ENCODE peak calls at places on chromosomes 12 and 14, in five cellular contexts. Y is HepG2, H is transverse colon, J is K562, X is thyroid gland. M is an unnamed sample.

GRCh38 chr14:28767851-28768548 is 1.4 kb downstream of the FOXG1 start:
- DNase-seq in H (no peak), X (no peak), Y (no peak), J (peak; percentile 69), M (no peak)

GRCh38 chr14:35342160-35343010 is 50.2 kb downstream of the PSMA6 start:
- DNase-seq in Y (no peak), H (no peak), J (no peak), X (peak; percentile 77), M (no peak)

GRCh38 chr12:1186298-1186697 is 195.3 kb downstream of the ERC1 start:
- DNase-seq in H (no peak), X (no peak), Y (no peak), J (no peak), M (no peak)

GRCh38 chr14:103111297-103111981 is 11.8 kb upstream of the TNFAIP2 start:
- DNase-seq in X (no peak), H (no peak), Y (no peak), J (no peak), M (no peak)

GRCh38 chr14:84323963-84324362 is 1206.0 kb upstream of the FLRT2 start:
- DNase-seq in J (no peak), H (no peak), X (no peak), Y (no peak), M (no peak)

GRCh38 chr14:64095620-64096019 is 198.6 kb downstream of the ESR2 start:
- DNase-seq in X (no peak), J (no peak), Y (no peak), H (no peak), M (no peak)

GRCh38 chr12:67428431-67428830 is 159.3 kb downstream of the CAND1 start:
- DNase-seq in Y (peak; percentile 24), H (no peak), J (no peak), X (no peak), M (no peak)

GRCh38 chr12:6114476-6114870 is 10.0 kb downstream of the VWF start:
- DNase-seq in J (no peak), Y (no peak), H (no peak), X (peak; percentile 45), M (no peak)

GRCh38 chr12:93154753-93155475 is 222.8 kb upstream of the NUDT4 start:
- DNase-seq in X (no peak), J (no peak), Y (no peak), H (no peak), M (no peak)

GRCh38 chr12:68175566-68176033 is 16.1 kb upstream of the IFNG start:
- DNase-seq in X (no peak), J (no peak), H (peak; percentile 7), Y (no peak), M (no peak)

GRCh38 chr12:45637706-45638105 is 91.8 kb upstream of the ARID2 start:
- DNase-seq in H (no peak), J (no peak), Y (no peak), X (no peak), M (peak; percentile 7)

GRCh38 chr12:30484658-30485057 is 211.0 kb downstream of the IPO8 start:
- DNase-seq in H (no peak), Y (no peak), X (no peak), J (no peak), M (no peak)

GRCh38 chr12:3236345-3237153 is 159.4 kb downstream of the TSPAN9 start:
- DNase-seq in J (peak; percentile 49), H (peak; percentile 21), X (no peak), Y (peak; percentile 29), M (peak; percentile 78)

GRCh38 chr12:386651-387050 is 2.5 kb downstream of the KDM5A start:
- DNase-seq in J (no peak), X (no peak), Y (no peak), H (no peak), M (no peak)

GRCh38 chr14:32307881-32308582 is 21.1 kb upstream of the AKAP6 start:
- DNase-seq in J (no peak), X (no peak), Y (peak; percentile 77), H (peak; percentile 62), M (no peak)

GRCh38 chr12:108090107-108090899 is 38.8 kb upstream of the WSCD2 start:
- DNase-seq in X (no peak), H (no peak), J (peak; percentile 48), Y (no peak), M (no peak)

GRCh38 chr12:93832126-93832525 is 155.0 kb downstream of the CRADD start:
- DNase-seq in J (no peak), X (no peak), Y (no peak), H (no peak), M (no peak)

GRCh38 chr14:38808734-38809455 is 294.1 kb downstream of the SEC23A start:
- DNase-seq in H (peak; percentile 86), J (peak; percentile 0), X (no peak), Y (peak; percentile 21), M (no peak)

GRCh38 chr12:4027412-4027811 is 154.2 kb upstream of the PARP11 start:
- DNase-seq in Y (peak; percentile 48), J (no peak), H (no peak), X (peak; percentile 25), M (no peak)

GRCh38 chr14:92866181-92866752 is 56.7 kb upstream of the CHGA start:
- DNase-seq in X (peak; percentile 19), J (no peak), Y (no peak), H (no peak), M (no peak)

GRCh38 chr14:68239988-68240387 is 420.4 kb downstream of the RAD51B start:
- DNase-seq in H (peak; percentile 50), J (no peak), X (no peak), Y (no peak), M (no peak)

GRCh38 chr12:103929909-103930786 is at the start of gene HSP90B1:
- DNase-seq in Y (peak; percentile 100), H (peak; percentile 100), J (peak; percentile 100), X (peak; percentile 100), M (peak; percentile 92)

GRCh38 chr12:103928736-103929050 is 1.5 kb upstream of the HSP90B1 start:
- DNase-seq in X (peak; percentile 9), J (no peak), H (peak; percentile 70), Y (no peak), M (no peak)

GRCh38 chr12:103933237-103933636 is 3.0 kb downstream of the HSP90B1 start:
- DNase-seq in H (no peak), J (no peak), X (no peak), Y (no peak), M (no peak)

GRCh38 chr12:103930787-103931536 is 752 bp downstream of the HSP90B1 start:
- DNase-seq in X (peak; percentile 32), Y (peak; percentile 13), J (peak; percentile 50), H (peak; percentile 51), M (no peak)

GRCh38 chr12:103929051-103929908 is 930 bp upstream of the HSP90B1 start:
- DNase-seq in J (peak; percentile 92), Y (peak; percentile 87), H (peak; percentile 83), X (peak; percentile 85), M (peak; percentile 59)
- TF ChIP-seq POLR2A in J (peak; percentile 74), Y (peak; percentile 82), H (peak; percentile 68), X (peak; percentile 83), M (peak; percentile 37)

GRCh38 chr12:48352157-48352775 is 1.5 kb upstream of the ZNF641 start:
- DNase-seq in J (peak; percentile 88), H (no peak), X (no peak), Y (no peak), M (no peak)
- TF ChIP-seq POLR2A in J (no peak), H (no peak), X (no peak), Y (no peak), M (no peak)

GRCh38 chr14:72893636-72894322 is at the start of gene DPF3:
- DNase-seq in X (peak; percentile 96), Y (peak; percentile 89), J (peak; percentile 95), H (peak; percentile 98), M (peak; percentile 98)
- TF ChIP-seq POLR2A in X (peak; percentile 72), Y (no peak), J (no peak), H (no peak), M (peak; percentile 46)

DNA sequence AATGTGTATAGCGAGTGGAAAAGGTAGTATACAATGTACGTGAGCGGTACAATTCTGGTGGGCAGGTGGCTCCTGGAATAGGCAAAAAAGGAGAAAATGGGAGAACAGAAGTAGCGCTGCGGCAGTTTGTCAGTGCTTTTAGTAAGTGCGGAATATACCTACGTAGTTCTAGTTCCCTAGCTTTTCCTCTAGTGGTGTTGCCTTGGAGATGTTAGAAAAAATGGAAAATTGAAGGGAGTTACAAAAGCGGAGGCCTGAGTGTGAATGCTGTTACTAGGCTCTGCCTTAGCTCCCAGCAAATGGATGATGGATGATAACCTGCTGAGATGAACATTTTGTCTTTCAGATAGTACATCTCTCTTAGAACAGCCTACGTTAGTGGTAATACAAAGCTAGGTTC is 1.1 kb downstream of the TTC8 start:
- DNase-seq in J (no peak), H (no peak), X (no peak), Y (no peak), M (no peak)
- TF ChIP-seq POLR2A in J (no peak), H (no peak), X (no peak), Y (no peak), M (no peak)

GRCh38 chr14:85475113-85475512 is 54.8 kb upstream of the FLRT2 start:
- DNase-seq in H (no peak), X (no peak), Y (no peak), J (no peak), M (no peak)
- TF ChIP-seq POLR2A in H (no peak), X (no peak), Y (no peak), J (no peak), M (no peak)

DNA sequence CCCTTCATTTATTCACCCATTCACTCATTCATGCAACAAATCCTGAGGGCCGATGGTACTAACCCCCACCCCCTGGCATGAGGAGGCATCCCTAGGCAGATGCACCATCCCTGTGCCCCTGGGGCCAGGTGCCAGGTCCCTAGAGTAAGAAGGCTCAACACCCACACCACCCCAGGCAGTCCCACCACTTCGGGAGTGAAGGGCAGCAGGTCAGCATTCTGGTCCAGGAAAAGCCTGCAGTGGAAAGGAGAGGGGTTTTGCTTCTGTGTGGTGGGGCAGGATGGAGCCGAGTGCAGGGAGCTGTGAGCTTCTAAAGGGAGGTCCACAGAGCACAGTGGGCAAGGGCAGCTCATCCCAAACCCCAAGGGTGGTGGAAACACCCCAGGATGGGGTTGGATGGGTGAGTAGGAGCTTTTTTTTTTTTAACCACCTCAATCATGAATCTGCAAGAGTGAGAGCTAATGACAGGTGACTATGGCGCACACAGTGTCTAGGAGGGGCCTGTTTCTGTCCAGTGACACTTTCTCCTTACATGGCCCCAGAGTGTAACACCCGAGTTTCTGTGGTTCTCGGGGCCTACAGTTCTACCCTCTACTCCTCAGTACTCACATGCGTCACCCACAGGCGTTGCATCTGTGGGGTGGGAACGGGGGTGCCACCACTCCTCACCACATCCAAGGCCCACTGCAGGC is 414.3 kb downstream of the TMEM121 start:
- DNase-seq in J (no peak), H (no peak), X (no peak), Y (no peak), M (no peak)
- TF ChIP-seq POLR2A in J (no peak), H (no peak), X (no peak), Y (no peak), M (no peak)

GRCh38 chr12:14689996-14690395 is 6.4 kb downstream of the GUCY2C start:
- DNase-seq in Y (no peak), H (no peak), X (no peak), J (no peak), M (no peak)

GRCh38 chr12:14689144-14689543 is 7.3 kb downstream of the GUCY2C start:
- DNase-seq in X (no peak), H (no peak), J (no peak), Y (no peak), M (no peak)

GRCh38 chr12:14694145-14694544 is 2.3 kb downstream of the GUCY2C start:
- DNase-seq in X (no peak), J (no peak), H (no peak), Y (no peak), M (no peak)

GRCh38 chr12:14693116-14693515 is 3.3 kb downstream of the GUCY2C start:
- DNase-seq in H (no peak), J (no peak), X (no peak), Y (no peak), M (no peak)

GRCh38 chr12:14691560-14691959 is 4.8 kb downstream of the GUCY2C start:
- DNase-seq in Y (no peak), X (peak; percentile 27), H (peak; percentile 49), J (no peak), M (no peak)
- TF ChIP-seq POLR2A in Y (no peak), X (no peak), H (no peak), J (no peak), M (no peak)

M was measured in H54.